ENCODE peak calls at places on chromosomes 5 and 9, in eight cellular contexts. O, Y, S, E, U, G, N and B are unnamed samples.

GRCh38 chr5:72071906-72072305 is 35.4 kb upstream of the MAP1B start:
- DNase-seq in O (no peak), Y (no peak), S (no peak), E (no peak), U (no peak), G (no peak), N (no peak), B (no peak)

GRCh38 chr5:15009420-15009819 is 137.8 kb upstream of the ANKH start:
- DNase-seq in O (no peak), Y (peak), S (no peak), E (no peak), U (peak), G (no peak), N (no peak), B (no peak)

GRCh38 chr9:133199648-133200321 is 9.3 kb downstream of the OBP2B start:
- DNase-seq in O (no peak), Y (no peak), S (peak), E (no peak), U (no peak), G (peak), N (peak), B (no peak)

GRCh38 chr9:77455312-77455927 is 192.7 kb downstream of the GNA14 start:
- DNase-seq in O (peak), Y (no peak), S (no peak), E (no peak), U (peak), G (no peak), N (no peak), B (peak)

GRCh38 chr5:155001523-155001922 is 12.0 kb upstream of the KIF4B start:
- DNase-seq in O (no peak), Y (no peak), S (no peak), E (no peak), U (no peak), G (no peak), N (no peak), B (no peak)

GRCh38 chr5:165579911-165580310 is 2074.5 kb downstream of the MAT2B start:
- DNase-seq in O (no peak), Y (peak), S (no peak), E (no peak), U (no peak), G (no peak), N (no peak), B (no peak)

GRCh38 chr5:36438765-36439501 is 137.2 kb upstream of the RANBP3L start:
- DNase-seq in O (no peak), Y (no peak), S (no peak), E (no peak), U (no peak), G (no peak), N (no peak), B (no peak)

GRCh38 chr5:134550271-134551214 is 25.1 kb downstream of the JADE2 start:
- DNase-seq in O (no peak), Y (peak), S (no peak), E (no peak), U (no peak), G (no peak), N (no peak), B (no peak)

GRCh38 chr5:12023614-12024241 is 119.5 kb upstream of the CTNND2 start:
- DNase-seq in O (peak), Y (peak), S (no peak), E (no peak), U (peak), G (no peak), N (no peak), B (peak)

GRCh38 chr5:168305281-168305680 is 13.8 kb downstream of the WWC1 start:
- DNase-seq in O (no peak), Y (no peak), S (no peak), E (no peak), U (no peak), G (no peak), N (no peak), B (no peak)

GRCh38 chr5:141100243-141100805 is at the start of gene PCDHB3:
- DNase-seq in O (peak), Y (peak), S (no peak), E (peak), U (peak), G (peak), N (no peak), B (no peak)

GRCh38 chr5:76688836-76689235 is 27.1 kb upstream of the F2R start:
- DNase-seq in O (no peak), Y (peak), S (no peak), E (no peak), U (no peak), G (no peak), N (no peak), B (no peak)

GRCh38 chr5:108748010-108748353 is 285 bp downstream of the FER start:
- DNase-seq in O (peak), Y (no peak), S (no peak), E (no peak), U (no peak), G (no peak), N (no peak), B (no peak)

GRCh38 chr9:24616858-24617257 is 71.2 kb upstream of the IZUMO3 start:
- DNase-seq in O (no peak), Y (no peak), S (no peak), E (no peak), U (peak), G (no peak), N (no peak), B (no peak)

GRCh38 chr9:126147620-126148522 is 178.8 kb upstream of the MVB12B start:
- DNase-seq in O (peak), Y (no peak), S (peak), E (no peak), U (no peak), G (no peak), N (peak), B (no peak)

GRCh38 chr9:134682026-134682425 is 40.4 kb downstream of the COL5A1 start:
- DNase-seq in O (no peak), Y (no peak), S (no peak), E (no peak), U (no peak), G (no peak), N (peak), B (no peak)

GRCh38 chr9:16867571-16868311 is 2.7 kb downstream of the BNC2 start:
- DNase-seq in O (peak), Y (peak), S (no peak), E (no peak), U (peak), G (no peak), N (no peak), B (no peak)

GRCh38 chr5:141517321-141517720 is 28.4 kb downstream of the PCDHGC5 start:
- DNase-seq in O (no peak), Y (no peak), S (no peak), E (no peak), U (no peak), G (no peak), N (peak), B (no peak)

GRCh38 chr5:139105621-139106071 is 92.5 kb downstream of the SIL1 start:
- DNase-seq in O (no peak), Y (no peak), S (no peak), E (no peak), U (no peak), G (no peak), N (no peak), B (no peak)

GRCh38 chr9:135247174-135247930 is 159.9 kb downstream of the OLFM1 start:
- DNase-seq in O (no peak), Y (no peak), S (no peak), E (no peak), U (no peak), G (peak), N (peak), B (no peak)

GRCh38 chr5:141349917-141350619 is at the start of gene PCDHGB1:
- DNase-seq in O (no peak), Y (peak), S (no peak), E (no peak), U (peak), G (peak), N (no peak), B (peak)

GRCh38 chr5:171989946-171990712 is 16.3 kb downstream of the FBXW11 start:
- DNase-seq in O (no peak), Y (no peak), S (no peak), E (no peak), U (peak), G (no peak), N (no peak), B (no peak)

GRCh38 chr5:148443998-148444397 is 60.2 kb downstream of the FBXO38 start:
- DNase-seq in O (peak), Y (peak), S (peak), E (no peak), U (peak), G (peak), N (no peak), B (peak)

GRCh38 chr5:167797933-167798332 is 493.5 kb upstream of the WWC1 start:
- DNase-seq in O (no peak), Y (no peak), S (no peak), E (no peak), U (peak), G (no peak), N (no peak), B (no peak)

GRCh38 chr9:15824310-15824709 is 271.5 kb downstream of the CCDC171 start:
- DNase-seq in O (no peak), Y (peak), S (no peak), E (no peak), U (peak), G (no peak), N (no peak), B (no peak)

GRCh38 chr5:23269981-23270380 is 237.4 kb upstream of the PRDM9 start:
- DNase-seq in O (no peak), Y (no peak), S (no peak), E (no peak), U (peak), G (no peak), N (no peak), B (no peak)

GRCh38 chr5:62569466-62569865 is 9.2 kb upstream of the LRRC70 start:
- DNase-seq in O (no peak), Y (no peak), S (no peak), E (no peak), U (no peak), G (no peak), N (no peak), B (peak)

GRCh38 chr5:148043705-148044104 is 20.1 kb upstream of the SPINK5 start:
- DNase-seq in O (no peak), Y (no peak), S (no peak), E (no peak), U (peak), G (no peak), N (no peak), B (no peak)

GRCh38 chr9:109232449-109232848 is 65.4 kb upstream of the FRRS1L start:
- DNase-seq in O (no peak), Y (peak), S (no peak), E (no peak), U (peak), G (no peak), N (no peak), B (no peak)

GRCh38 chr5:132839426-132840301 is 9.2 kb upstream of the SHROOM1 start:
- DNase-seq in O (no peak), Y (peak), S (no peak), E (no peak), U (peak), G (no peak), N (no peak), B (no peak)

GRCh38 chr5:78504726-78505431 is 143.7 kb downstream of the LHFPL2 start:
- DNase-seq in O (peak), Y (peak), S (no peak), E (peak), U (peak), G (peak), N (no peak), B (no peak)

GRCh38 chr9:115715656-115716055 is 437.9 kb upstream of the PAPPA start:
- DNase-seq in O (no peak), Y (no peak), S (no peak), E (no peak), U (no peak), G (no peak), N (no peak), B (no peak)

GRCh38 chr9:16417101-16417500 is 453.4 kb downstream of the BNC2 start:
- DNase-seq in O (no peak), Y (peak), S (no peak), E (no peak), U (peak), G (no peak), N (no peak), B (no peak)

GRCh38 chr5:134267366-134268018 is 41.6 kb upstream of the PPP2CA start:
- DNase-seq in O (no peak), Y (peak), S (no peak), E (no peak), U (peak), G (no peak), N (no peak), B (no peak)

GRCh38 chr5:172564187-172564586 is 76.9 kb upstream of the NEURL1B start:
- DNase-seq in O (no peak), Y (no peak), S (no peak), E (no peak), U (peak), G (no peak), N (no peak), B (no peak)

GRCh38 chr5:167155387-167156051 is 1135.9 kb upstream of the WWC1 start:
- DNase-seq in O (no peak), Y (no peak), S (no peak), E (no peak), U (no peak), G (no peak), N (no peak), B (no peak)

GRCh38 chr5:150298701-150299451 is 3.8 kb downstream of the ARSI start:
- DNase-seq in O (peak), Y (peak), S (no peak), E (no peak), U (peak), G (no peak), N (no peak), B (no peak)

GRCh38 chr5:135544666-135545045 is 8.9 kb upstream of the NEUROG1 start:
- DNase-seq in O (no peak), Y (no peak), S (no peak), E (no peak), U (no peak), G (no peak), N (no peak), B (no peak)

GRCh38 chr9:102587231-102587630 is 407.9 kb upstream of the CYLC2 start:
- DNase-seq in O (no peak), Y (no peak), S (no peak), E (no peak), U (no peak), G (no peak), N (no peak), B (no peak)

GRCh38 chr5:182126-182525 is 9.2 kb upstream of the LRRC14B start:
- DNase-seq in O (no peak), Y (no peak), S (no peak), E (no peak), U (no peak), G (peak), N (no peak), B (no peak)

GRCh38 chr5:185095-186070 is 5.9 kb upstream of the LRRC14B start:
- DNase-seq in O (no peak), Y (no peak), S (no peak), E (no peak), U (no peak), G (peak), N (peak), B (no peak)

GRCh38 chr5:187042-187431 is 4.3 kb upstream of the LRRC14B start:
- DNase-seq in O (no peak), Y (no peak), S (no peak), E (no peak), U (no peak), G (peak), N (peak), B (no peak)

GRCh38 chr5:186091-187041 is 4.9 kb upstream of the LRRC14B start:
- DNase-seq in O (no peak), Y (no peak), S (no peak), E (no peak), U (no peak), G (peak), N (peak), B (no peak)

DNA sequence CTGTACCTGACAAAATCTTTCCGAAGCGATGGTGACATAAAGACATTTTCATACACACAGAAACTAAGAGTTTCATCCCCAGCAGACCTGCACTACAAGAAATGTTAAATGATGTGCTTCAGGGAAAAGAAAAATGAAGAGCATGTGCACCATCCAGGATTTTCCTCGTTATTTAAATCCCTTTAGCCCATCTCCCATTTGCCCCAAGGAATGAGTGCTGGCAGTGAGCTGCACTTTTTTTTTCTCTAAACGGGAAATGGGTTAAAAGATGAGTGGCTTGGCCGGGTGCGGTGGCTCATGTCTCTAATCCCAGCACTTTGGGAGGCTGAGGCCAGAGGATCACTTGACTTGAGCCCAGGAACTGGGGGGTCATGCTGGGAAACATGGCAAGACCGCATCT is 6.8 kb upstream of the LRRC14B start:
- DNase-seq in O (no peak), Y (no peak), S (no peak), E (no peak), U (no peak), G (peak), N (no peak), B (no peak)
- TF ChIP-seq CTCF in O (no peak), Y (no peak), S (no peak), E (no peak), U (no peak), G (no peak), N (no peak), B (no peak)

GRCh38 chr9:113529336-113530009 is 65.9 kb downstream of the RGS3 start:
- DNase-seq in O (no peak), Y (no peak), S (no peak), E (no peak), U (no peak), G (no peak), N (peak), B (no peak)
- TF ChIP-seq CTCF in O (no peak), Y (no peak), S (no peak), E (no peak), U (no peak), G (no peak), N (no peak), B (no peak)

GRCh38 chr5:30401479-30402058 is 791.9 kb upstream of the CDH6 start:
- DNase-seq in O (peak), Y (peak), S (no peak), E (peak), U (peak), G (peak), N (no peak), B (no peak)
- TF ChIP-seq CTCF in O (no peak), Y (peak), S (no peak), E (no peak), U (peak), G (peak), N (no peak), B (peak)

DNA sequence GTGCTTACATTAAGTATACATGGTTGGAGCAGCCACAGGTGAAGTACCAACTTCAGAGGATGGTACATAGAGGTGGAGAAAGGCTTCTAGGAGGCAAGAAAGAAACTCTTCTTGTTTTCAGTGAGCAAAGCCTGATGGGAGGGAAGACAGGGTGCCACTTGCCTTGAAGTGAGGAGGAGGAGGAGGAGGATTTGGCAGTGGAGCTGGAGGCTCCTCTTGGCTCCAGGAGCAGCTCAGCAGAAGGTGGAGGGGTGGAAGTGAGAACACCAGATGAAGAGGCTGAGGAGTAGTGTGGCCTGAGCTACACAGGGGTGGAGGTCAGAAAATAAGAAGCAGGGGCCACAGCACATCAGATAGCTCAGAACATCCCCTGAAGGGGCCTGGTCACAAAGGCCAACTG is 91.1 kb upstream of the SHISAL2B start:
- DNase-seq in O (no peak), Y (no peak), S (no peak), E (no peak), U (no peak), G (no peak), N (no peak), B (no peak)
- TF ChIP-seq CTCF in O (no peak), Y (no peak), S (no peak), E (no peak), U (no peak), G (no peak), N (no peak), B (no peak)

DNA sequence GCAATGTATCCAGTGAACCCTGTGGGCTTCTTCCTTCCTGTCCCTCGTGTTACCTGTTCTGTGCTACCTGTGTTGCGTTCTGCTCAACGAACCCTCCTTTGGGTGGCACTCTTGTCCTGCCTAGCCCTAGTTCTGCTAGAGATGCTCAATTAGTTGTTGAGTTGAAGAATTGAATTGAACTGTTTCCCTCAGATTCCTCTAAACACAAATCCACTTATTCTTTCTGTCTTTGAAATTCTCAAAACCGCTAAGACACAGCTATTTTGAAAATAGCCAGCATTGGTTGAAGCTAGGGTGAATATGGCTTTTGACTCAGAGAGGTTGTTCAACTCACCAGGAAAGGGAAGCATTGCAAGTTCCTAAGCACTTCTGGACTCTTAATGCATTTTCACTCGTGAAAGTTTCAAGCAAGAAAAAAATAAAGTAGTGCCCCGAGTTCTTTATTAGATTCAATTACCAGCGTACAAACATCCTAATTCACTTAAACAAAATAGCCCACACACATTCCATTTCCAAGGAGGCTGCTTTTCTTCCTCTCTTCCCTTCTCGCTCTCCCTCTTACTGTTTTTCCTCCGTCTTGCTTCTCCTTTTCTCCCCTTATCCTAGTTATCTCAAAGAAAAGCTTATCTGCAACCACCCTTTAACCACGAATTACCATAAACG is 648 bp upstream of the ITGA1 start:
- DNase-seq in O (no peak), Y (peak), S (no peak), E (no peak), U (peak), G (no peak), N (no peak), B (peak)
- TF ChIP-seq CTCF in O (no peak), Y (peak), S (peak), E (no peak), U (peak), G (peak), N (no peak), B (peak)

GRCh38 chr5:82799346-82800077 is 277.7 kb downstream of the TMEM167A start:
- DNase-seq in O (no peak), Y (no peak), S (no peak), E (no peak), U (no peak), G (no peak), N (no peak), B (no peak)
- TF ChIP-seq CTCF in O (no peak), Y (no peak), S (no peak), E (no peak), U (peak), G (no peak), N (no peak), B (peak)

GRCh38 chr5:173616577-173617118 is at the start of gene BOD1:
- DNase-seq in O (peak), Y (peak), S (peak), E (peak), U (peak), G (peak), N (peak), B (peak)
- TF ChIP-seq CTCF in O (no peak), Y (no peak), S (no peak), E (no peak), U (no peak), G (no peak), N (no peak), B (no peak)

GRCh38 chr5:6819521-6819920 is 106.3 kb downstream of the TENT4A start:
- DNase-seq in O (no peak), Y (no peak), S (no peak), E (no peak), U (no peak), G (no peak), N (no peak), B (no peak)
- TF ChIP-seq CTCF in O (no peak), Y (no peak), S (no peak), E (no peak), U (no peak), G (no peak), N (no peak), B (no peak)

GRCh38 chr9:95735701-95736100 is 139.8 kb upstream of the ERCC6L2 start:
- DNase-seq in O (no peak), Y (no peak), S (no peak), E (no peak), U (no peak), G (no peak), N (no peak), B (no peak)

GRCh38 chr9:95736891-95737522 is 138.5 kb upstream of the ERCC6L2 start:
- DNase-seq in O (no peak), Y (no peak), S (no peak), E (no peak), U (no peak), G (no peak), N (no peak), B (no peak)

GRCh38 chr9:95738438-95738837 is 137.1 kb upstream of the ERCC6L2 start:
- DNase-seq in O (no peak), Y (no peak), S (no peak), E (no peak), U (no peak), G (no peak), N (no peak), B (no peak)

GRCh38 chr9:95733687-95734659 is 141.5 kb upstream of the ERCC6L2 start:
- DNase-seq in O (peak), Y (no peak), S (no peak), E (no peak), U (no peak), G (no peak), N (no peak), B (no peak)

GRCh38 chr9:95736370-95736769 is 139.1 kb upstream of the ERCC6L2 start:
- DNase-seq in O (no peak), Y (no peak), S (no peak), E (no peak), U (no peak), G (no peak), N (no peak), B (no peak)
- TF ChIP-seq CTCF in O (peak), Y (peak), S (no peak), E (no peak), U (peak), G (no peak), N (no peak), B (peak)

GRCh38 chr9:99889120-99889519 is 17.3 kb upstream of the STX17 start:
- DNase-seq in O (no peak), Y (no peak), S (no peak), E (no peak), U (no peak), G (no peak), N (no peak), B (no peak)
- TF ChIP-seq CTCF in O (no peak), Y (no peak), S (no peak), E (no peak), U (no peak), G (no peak), N (no peak), B (peak)